ENCODE peak calls at places on chromosomes 16 and 17, in four cellular contexts. N is mesenchymal stem cell, L is uterus, K is left lung. D is an unnamed sample. For H3K4me1 and H3K9me3, the result is how much of the 10 kb centered on the place peaks cover.

GRCh38 chr16:57858635-57859034 is 56.3 kb upstream of the KIFC3 start:
- DNase-seq in N (no peak), L (no peak), K (no peak), D (no peak)

GRCh38 chr17:73551144-73551543 is 93.1 kb downstream of the SDK2 start:
- DNase-seq in N (no peak), L (no peak), K (peak), D (no peak)

GRCh38 chr16:56984639-56985038 is 4.7 kb upstream of the NLRC5 start:
- DNase-seq in N (no peak), L (no peak), K (no peak), D (peak)

GRCh38 chr16:72763927-72764628 is 283.9 kb downstream of the ZFHX3 start:
- DNase-seq in N (no peak), L (no peak), K (no peak), D (no peak)

GRCh38 chr17:80242505-80242904 is 18.1 kb upstream of the RNF213 start:
- DNase-seq in N (no peak), L (no peak), K (peak), D (no peak)

GRCh38 chr17:75412455-75413317 is 7.2 kb upstream of the GRB2 start:
- DNase-seq in N (peak), L (peak), K (no peak), D (peak)

GRCh38 chr17:27457731-27458523 is 1.7 kb downstream of the KSR1 start:
- DNase-seq in N (peak), L (no peak), K (no peak), D (no peak)

GRCh38 chr17:80209765-80210164 is 10.4 kb downstream of the SGSH start:
- DNase-seq in N (no peak), L (no peak), K (no peak), D (no peak)

GRCh38 chr16:8908779-8909468 is 26.8 kb downstream of the LITAFD start:
- DNase-seq in N (peak), L (no peak), K (no peak), D (no peak)

GRCh38 chr16:31428638-31429247 is 583 bp upstream of the COX6A2 start:
- DNase-seq in N (no peak), L (no peak), K (no peak), D (peak)

GRCh38 chr16:56637814-56638750 is at the start of gene MT1A:
- DNase-seq in N (peak), L (peak), K (peak), D (no peak)

GRCh38 chr17:47315451-47316266 is 8.1 kb upstream of the EFCAB13 start:
- DNase-seq in N (peak), L (peak), K (no peak), D (peak)

GRCh38 chr16:83200005-83200779 is 573.4 kb downstream of the CDH13 start:
- DNase-seq in N (no peak), L (no peak), K (no peak), D (peak)

GRCh38 chr17:18033442-18034099 is 5.4 kb downstream of the ATPAF2 start:
- DNase-seq in N (peak), L (peak), K (no peak), D (peak)

GRCh38 chr16:29784901-29785500 is 5.5 kb upstream of the KIF22 start:
- DNase-seq in N (peak), L (peak), K (peak), D (peak)

GRCh38 chr17:49452173-49452572 is 37.5 kb upstream of the PHB1 start:
- DNase-seq in N (no peak), L (no peak), K (no peak), D (no peak)

GRCh38 chr17:58315281-58315711 is 13.3 kb downstream of the TSPOAP1 start:
- DNase-seq in N (no peak), L (peak), K (no peak), D (no peak)

GRCh38 chr17:42200702-42201101 is 6.4 kb upstream of the GHDC start:
- DNase-seq in N (no peak), L (no peak), K (no peak), D (no peak)

GRCh38 chr16:1713933-1714332 is 7.9 kb downstream of the MAPK8IP3 start:
- DNase-seq in N (no peak), L (no peak), K (peak), D (no peak)

GRCh38 chr17:57662644-57663308 is 82.3 kb downstream of the CCDC182 start:
- DNase-seq in N (peak), L (peak), K (peak), D (peak)

GRCh38 chr16:86476956-86477530 is 33.3 kb upstream of the FOXF1 start:
- DNase-seq in N (no peak), L (peak), K (no peak), D (no peak)

GRCh38 chr16:12961621-12962020 is 60.2 kb downstream of the SHISA9 start:
- DNase-seq in N (no peak), L (no peak), K (no peak), D (no peak)

GRCh38 chr16:52068447-52069074 is 478.4 kb downstream of the TOX3 start:
- DNase-seq in N (peak), L (no peak), K (no peak), D (peak)

GRCh38 chr17:2929881-2930533 is 133.4 kb downstream of the OR1D5 start:
- DNase-seq in N (peak), L (no peak), K (no peak), D (peak)

GRCh38 chr16:72844225-72844920 is 203.6 kb downstream of the ZFHX3 start:
- DNase-seq in N (no peak), L (no peak), K (no peak), D (no peak)

GRCh38 chr16:79542196-79542859 is 58.2 kb downstream of the MAF start:
- DNase-seq in N (no peak), L (no peak), K (no peak), D (no peak)

GRCh38 chr17:57391076-57391825 is 134.9 kb downstream of the MSI2 start:
- DNase-seq in N (no peak), L (no peak), K (no peak), D (no peak)

GRCh38 chr16:70481929-70482536 is 27.6 kb downstream of the FCSK start:
- DNase-seq in N (peak), L (no peak), K (no peak), D (peak)
- H3K4me1 ChIP-seq in N (under half), L (under half), K (under half), D (under half)

GRCh38 chr16:35325936-35326335 is 1866.5 kb downstream of the TP53TG3F start:
- DNase-seq in N (no peak), L (no peak), K (no peak), D (no peak)
- H3K9me3 ChIP-seq in N (under half), L (under half), K (under half), D (under half)

GRCh38 chr16:84268661-84269060 is 26.0 kb upstream of the WFDC1 start:
- DNase-seq in N (no peak), L (no peak), K (no peak), D (no peak)

GRCh38 chr16:84271866-84272265 is 22.8 kb upstream of the WFDC1 start:
- DNase-seq in N (no peak), L (no peak), K (no peak), D (peak)

GRCh38 chr16:84271037-84271436 is 23.6 kb upstream of the WFDC1 start:
- DNase-seq in N (no peak), L (no peak), K (no peak), D (no peak)

GRCh38 chr16:84270531-84270930 is 24.1 kb upstream of the WFDC1 start:
- DNase-seq in N (no peak), L (no peak), K (no peak), D (no peak)

GRCh38 chr16:84270071-84270470 is 24.6 kb upstream of the WFDC1 start:
- DNase-seq in N (no peak), L (no peak), K (no peak), D (no peak)
- H3K4me1 ChIP-seq in N (under half), L (under half), K (under half), D (under half)

DNA sequence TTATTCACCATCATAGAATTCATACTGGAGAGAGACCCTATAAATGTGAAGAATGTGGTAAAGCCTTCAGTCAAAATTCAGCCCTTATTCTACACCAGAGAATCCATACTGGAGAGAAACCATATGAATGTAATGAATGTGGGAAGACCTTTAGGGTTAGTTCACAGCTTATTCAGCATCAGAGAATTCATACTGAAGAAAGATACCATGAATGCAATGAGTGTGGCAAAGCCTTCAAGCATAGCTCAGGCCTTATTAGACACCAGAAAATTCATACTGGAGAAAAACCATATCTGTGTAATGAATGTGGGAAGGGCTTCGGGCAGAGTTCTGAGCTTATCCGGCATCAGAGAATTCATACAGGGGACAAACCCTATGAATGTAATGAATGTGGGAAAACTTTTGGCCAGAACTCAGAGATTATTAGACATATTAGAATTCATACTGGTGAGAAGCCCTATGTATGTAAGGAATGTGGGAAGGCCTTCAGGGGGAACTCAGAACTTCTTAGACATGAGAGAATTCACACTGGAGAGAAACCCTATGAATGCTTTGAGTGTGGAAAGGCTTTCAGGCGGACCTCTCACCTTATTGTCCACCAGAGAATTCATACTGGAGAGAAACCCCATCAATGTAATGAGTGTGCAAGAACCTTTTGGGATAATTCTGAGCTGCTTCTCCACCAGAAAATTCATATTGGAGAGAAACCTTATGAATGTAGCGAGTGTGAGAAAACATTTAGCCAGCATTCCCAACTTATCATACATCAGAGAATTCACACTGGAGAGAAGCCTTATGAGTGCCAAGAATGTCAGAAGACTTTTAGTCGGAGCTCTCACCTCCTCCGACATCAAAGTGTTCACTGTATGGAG is 14.1 kb downstream of the ZFP3 start:
- DNase-seq in N (no peak), L (no peak), K (no peak), D (no peak)
- H3K9me3 ChIP-seq in N (half or more), L (under half), K (under half), D (half or more)